ENCODE peak calls at places on chromosome 19, in six cellular contexts. S is Caco-2; C is dorsolateral prefrontal cortex; E is AG04450; P is CD4-positive, alpha-beta T cell; G is fibroblast of lung. J is an unnamed sample.

GRCh38 chr19:28838909-28839308 is 374.0 kb downstream of the UQCRFS1 start:
- DNase-seq in S (no peak), C (peak; percentile 9), E (no peak), P (no peak), G (no peak), J (no peak)

GRCh38 chr19:43778651-43779050 is 2.1 kb downstream of the KCNN4 start:
- DNase-seq in S (no peak), C (no peak), E (no peak), P (no peak), G (no peak), J (no peak)

GRCh38 chr19:29851769-29852521 is 40.2 kb downstream of the CCNE1 start:
- DNase-seq in S (no peak), C (no peak), E (no peak), P (no peak), G (no peak), J (no peak)

GRCh38 chr19:43605875-43606568 is 5.9 kb upstream of the SRRM5 start:
- DNase-seq in S (no peak), C (peak; percentile 41), E (no peak), P (no peak), G (no peak), J (no peak)

GRCh38 chr19:15288146-15288963 is 44.0 kb downstream of the BRD4 start:
- DNase-seq in S (no peak), C (peak; percentile 82), E (no peak), P (no peak), G (no peak), J (no peak)

GRCh38 chr19:44800461-44800860 is 8.4 kb upstream of the BCAM start:
- DNase-seq in S (peak; percentile 95), C (peak; percentile 49), E (peak; percentile 33), P (peak; percentile 73), G (peak; percentile 70), J (no peak)

GRCh38 chr19:6041991-6042421 is 64.1 kb upstream of the RANBP3 start:
- DNase-seq in S (no peak), C (no peak), E (no peak), P (no peak), G (no peak), J (no peak)

GRCh38 chr19:3071764-3072163 is 9.5 kb upstream of the TLE5 start:
- DNase-seq in S (no peak), C (no peak), E (no peak), P (no peak), G (no peak), J (no peak)

GRCh38 chr19:6362024-6362344 is 653 bp downstream of the CLPP start:
- DNase-seq in S (no peak), C (no peak), E (no peak), P (no peak), G (no peak), J (no peak)

GRCh38 chr19:30312582-30313352 is 59.4 kb upstream of the ZNF536 start:
- DNase-seq in S (no peak), C (no peak), E (no peak), P (no peak), G (no peak), J (no peak)

GRCh38 chr19:10290876-10291553 is 1.3 kb downstream of the ICAM5 start:
- DNase-seq in S (peak; percentile 62), C (peak; percentile 78), E (no peak), P (peak; percentile 42), G (peak; percentile 40), J (no peak)

GRCh38 chr19:42098781-42099180 is 22.8 kb downstream of the ZNF574 start:
- DNase-seq in S (no peak), C (no peak), E (no peak), P (no peak), G (no peak), J (no peak)

GRCh38 chr19:2524840-2525723 is 49.2 kb downstream of the GADD45B start:
- DNase-seq in S (peak; percentile 49), C (peak; percentile 77), E (no peak), P (no peak), G (peak; percentile 43), J (peak; percentile 64)

GRCh38 chr19:7224205-7224833 is 69.9 kb downstream of the INSR start:
- DNase-seq in S (no peak), C (no peak), E (no peak), P (no peak), G (peak; percentile 53), J (no peak)

GRCh38 chr19:45406957-45407375 is 522 bp downstream of the POLR1G start:
- DNase-seq in S (no peak), C (no peak), E (no peak), P (no peak), G (no peak), J (no peak)

GRCh38 chr19:43498233-43498830 is 6.2 kb downstream of the PHLDB3 start:
- DNase-seq in S (no peak), C (no peak), E (no peak), P (no peak), G (no peak), J (no peak)

GRCh38 chr19:14735915-14736314 is 42.4 kb downstream of the ADGRE2 start:
- DNase-seq in S (no peak), C (no peak), E (no peak), P (no peak), G (no peak), J (no peak)

GRCh38 chr19:42352216-42352892 is 26.9 kb downstream of the MEGF8 start:
- DNase-seq in S (no peak), C (peak; percentile 77), E (no peak), P (no peak), G (no peak), J (no peak)

GRCh38 chr19:3645067-3645396 is 18.4 kb upstream of the CACTIN start:
- DNase-seq in S (no peak), C (no peak), E (no peak), P (no peak), G (no peak), J (no peak)

GRCh38 chr19:49553451-49554271 is 25.9 kb downstream of the RCN3 start:
- DNase-seq in S (peak; percentile 84), C (no peak), E (no peak), P (peak; percentile 47), G (no peak), J (no peak)

GRCh38 chr19:15869109-15869555 is 28.7 kb downstream of the CYP4F2 start:
- DNase-seq in S (peak; percentile 54), C (peak; percentile 4), E (no peak), P (peak; percentile 14), G (peak; percentile 4), J (no peak)

GRCh38 chr19:13981467-13981866 is 24.7 kb downstream of the RFX1 start:
- DNase-seq in S (no peak), C (no peak), E (no peak), P (no peak), G (no peak), J (no peak)

DNA sequence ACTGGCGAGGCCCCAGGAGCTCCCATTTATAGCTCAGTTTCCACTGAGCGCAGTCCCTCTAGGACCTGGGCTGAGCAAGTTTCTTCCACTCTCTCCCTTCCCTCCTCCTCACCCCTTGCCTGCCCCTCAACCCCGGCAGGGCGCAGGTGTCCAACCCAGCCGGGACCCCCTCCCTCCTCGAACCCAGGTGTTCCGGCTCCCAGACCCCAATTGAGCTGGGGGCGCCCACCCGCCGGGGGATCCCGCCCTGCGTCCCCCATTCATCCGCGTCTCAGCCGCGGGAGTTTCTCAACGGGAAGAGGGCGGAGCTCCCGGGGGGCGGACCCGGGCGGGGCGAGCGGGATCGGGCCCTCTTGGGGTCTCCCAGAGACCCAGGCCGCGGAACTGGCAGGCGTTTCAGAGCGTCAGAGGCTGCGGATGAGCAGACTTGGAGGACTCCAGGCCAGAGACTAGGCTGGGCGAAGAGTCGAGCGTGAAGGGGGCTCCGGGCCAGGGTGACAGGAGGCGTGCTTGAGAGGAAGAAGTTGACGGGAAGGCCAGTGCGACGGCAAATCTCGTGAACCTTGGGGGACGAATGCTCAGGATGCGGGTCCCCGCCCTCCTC is at the start of gene KIRREL2:
- DNase-seq in S (peak; percentile 25), C (no peak), E (no peak), P (no peak), G (no peak), J (no peak)
- H3K27me3 ChIP-seq in S (no peaks in the 10 kb centered on the region), C (peaks cover 6% of the 10 kb centered on the region), E (peaks cover 75% of the 10 kb centered on the region), P (peaks cover 54% of the 10 kb centered on the region), G (peaks cover 55% of the 10 kb centered on the region), J (peaks cover 78% of the 10 kb centered on the region)

DNA sequence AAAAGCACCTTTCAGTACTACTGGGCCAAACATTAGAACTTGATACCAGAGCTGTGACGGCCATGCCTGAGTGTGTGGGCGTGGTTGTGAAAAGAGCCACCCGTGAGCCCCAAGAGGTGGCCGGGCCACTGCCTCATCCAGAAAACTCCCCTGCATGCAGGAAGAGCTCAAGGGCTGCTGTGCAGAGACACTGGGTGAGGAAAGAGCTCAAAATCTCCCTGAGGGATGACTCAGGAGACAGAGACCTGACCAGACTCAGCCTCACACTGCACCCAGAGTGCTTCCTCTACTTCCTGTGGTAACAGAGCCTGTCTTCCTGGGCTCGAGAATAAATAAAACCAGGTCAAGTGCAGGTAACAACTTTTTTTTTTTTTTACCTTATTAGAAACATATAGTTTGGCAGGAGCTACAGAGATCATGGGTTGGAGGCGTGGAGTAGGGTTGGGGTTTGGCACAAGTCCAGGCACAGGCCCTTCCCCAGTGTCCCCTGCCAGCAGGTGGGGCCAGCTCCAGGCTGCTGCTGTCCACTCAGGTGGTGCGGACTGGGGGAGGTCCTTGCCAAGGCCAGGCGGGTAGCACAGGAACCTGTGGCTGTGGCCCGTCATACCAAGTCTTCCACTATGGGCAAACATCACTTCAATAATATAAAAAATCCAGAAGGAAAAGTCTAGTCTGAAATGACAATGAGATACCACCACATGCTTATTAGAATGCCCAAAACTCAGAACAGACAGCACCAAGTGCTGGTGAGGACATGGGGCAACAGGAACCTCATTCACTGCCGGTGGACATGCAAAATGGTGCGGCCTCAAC is 25.5 kb downstream of the ELL start:
- DNase-seq in S (no peak), C (no peak), E (no peak), P (peak; percentile 70), G (no peak), J (peak; percentile 26)
- TF ChIP-seq CTCF in S (no peak), C (no peak), E (no peak), P (no peak), G (no peak), J (peak; percentile 24)

DNA sequence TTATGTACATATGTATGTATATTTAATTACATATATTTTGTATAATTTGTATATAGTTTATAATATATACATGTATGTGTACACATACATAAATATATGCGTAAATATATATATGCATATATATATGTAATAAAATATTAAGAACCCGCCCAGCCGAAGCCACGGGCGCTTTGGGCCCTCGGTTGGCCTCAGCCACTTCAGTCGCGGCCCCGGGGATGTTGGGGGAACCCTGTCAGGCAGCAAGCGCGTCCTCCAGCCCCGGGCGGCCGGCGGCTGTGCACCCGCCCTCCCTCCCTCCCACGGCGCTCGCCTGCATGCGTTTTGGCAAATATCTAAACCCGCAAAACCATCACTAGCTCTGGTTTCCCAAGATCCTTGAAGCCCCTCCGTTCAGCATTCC is 7.9 kb upstream of the ZNF606 start:
- DNase-seq in S (no peak), C (no peak), E (no peak), P (no peak), G (no peak), J (no peak)
- H3K27me3 ChIP-seq in S (no peaks in the 10 kb centered on the region), C (no peaks in the 10 kb centered on the region), E (no peaks in the 10 kb centered on the region), P (no peaks in the 10 kb centered on the region), G (no peaks in the 10 kb centered on the region), J (no peaks in the 10 kb centered on the region)

GRCh38 chr19:46731007-46731501 is 14.1 kb upstream of the PRKD2 start:
- DNase-seq in S (no peak), C (no peak), E (peak; percentile 59), P (no peak), G (peak; percentile 91), J (peak; percentile 75)

GRCh38 chr19:46730595-46730994 is 13.7 kb upstream of the PRKD2 start:
- DNase-seq in S (no peak), C (no peak), E (no peak), P (no peak), G (no peak), J (no peak)

GRCh38 chr19:46728693-46729339 is 11.9 kb upstream of the PRKD2 start:
- DNase-seq in S (peak; percentile 80), C (peak; percentile 75), E (no peak), P (peak; percentile 69), G (peak; percentile 55), J (no peak)

GRCh38 chr19:46730187-46730586 is 13.3 kb upstream of the PRKD2 start:
- DNase-seq in S (no peak), C (no peak), E (no peak), P (no peak), G (no peak), J (no peak)

GRCh38 chr19:46729696-46730095 is 12.8 kb upstream of the PRKD2 start:
- DNase-seq in S (no peak), C (no peak), E (no peak), P (no peak), G (no peak), J (no peak)
- TF ChIP-seq CTCF in S (no peak), C (no peak), E (no peak), P (no peak), G (no peak), J (no peak)